ENCODE peak calls at places on chromosome 11, in seven cellular contexts. One of them, this sample, is unnamed.

GRCh38 chr11:93000511-93001476 is 31.3 kb downstream of the MTNR1B start:
- DNase-seq in aorta: no peak
- DNase-seq in stomach: no peak
- DNase-seq in tibial nerve: no peak
- DNase-seq in astrocyte of the spinal cord: peak
- DNase-seq in fibroblast of villous mesenchyme: peak
- DNase-seq in thoracic aorta: no peak
- DNase-seq in this sample: no peak

GRCh38 chr11:17564687-17565042 is 17.6 kb downstream of the OTOG start:
- DNase-seq in aorta: no peak
- DNase-seq in stomach: no peak
- DNase-seq in tibial nerve: no peak
- DNase-seq in astrocyte of the spinal cord: no peak
- DNase-seq in fibroblast of villous mesenchyme: no peak
- DNase-seq in thoracic aorta: no peak
- DNase-seq in this sample: no peak

GRCh38 chr11:62555464-62556092 is 9.0 kb upstream of the AHNAK start:
- DNase-seq in aorta: no peak
- DNase-seq in stomach: no peak
- DNase-seq in tibial nerve: peak
- DNase-seq in astrocyte of the spinal cord: no peak
- DNase-seq in fibroblast of villous mesenchyme: no peak
- DNase-seq in thoracic aorta: no peak
- DNase-seq in this sample: no peak

GRCh38 chr11:15897211-15897960 is 459.0 kb downstream of the SOX6 start:
- DNase-seq in aorta: no peak
- DNase-seq in stomach: no peak
- DNase-seq in tibial nerve: no peak
- DNase-seq in astrocyte of the spinal cord: no peak
- DNase-seq in fibroblast of villous mesenchyme: peak
- DNase-seq in thoracic aorta: no peak
- DNase-seq in this sample: no peak

GRCh38 chr11:99739464-99740089 is 718.8 kb downstream of the CNTN5 start:
- DNase-seq in aorta: no peak
- DNase-seq in stomach: no peak
- DNase-seq in tibial nerve: peak
- DNase-seq in astrocyte of the spinal cord: peak
- DNase-seq in fibroblast of villous mesenchyme: peak
- DNase-seq in thoracic aorta: no peak
- DNase-seq in this sample: no peak

GRCh38 chr11:19220903-19221682 is 19.3 kb upstream of the CSRP3 start:
- DNase-seq in aorta: no peak
- DNase-seq in stomach: peak
- DNase-seq in tibial nerve: no peak
- DNase-seq in astrocyte of the spinal cord: no peak
- DNase-seq in fibroblast of villous mesenchyme: no peak
- DNase-seq in thoracic aorta: no peak
- DNase-seq in this sample: peak

GRCh38 chr11:73958521-73959141 is 7.8 kb downstream of the DNAJB13 start:
- DNase-seq in aorta: peak
- DNase-seq in stomach: no peak
- DNase-seq in tibial nerve: no peak
- DNase-seq in astrocyte of the spinal cord: no peak
- DNase-seq in fibroblast of villous mesenchyme: no peak
- DNase-seq in thoracic aorta: no peak
- DNase-seq in this sample: no peak

GRCh38 chr11:76551400-76551799 is 106.6 kb downstream of the EMSY start:
- DNase-seq in aorta: no peak
- DNase-seq in stomach: no peak
- DNase-seq in tibial nerve: no peak
- DNase-seq in astrocyte of the spinal cord: peak
- DNase-seq in fibroblast of villous mesenchyme: peak
- DNase-seq in thoracic aorta: no peak
- DNase-seq in this sample: no peak

GRCh38 chr11:118283756-118284350 is 19.8 kb upstream of the MPZL2 start:
- DNase-seq in aorta: no peak
- DNase-seq in stomach: no peak
- DNase-seq in tibial nerve: no peak
- DNase-seq in astrocyte of the spinal cord: no peak
- DNase-seq in fibroblast of villous mesenchyme: no peak
- DNase-seq in thoracic aorta: no peak
- DNase-seq in this sample: no peak

GRCh38 chr11:79493555-79494171 is 52.8 kb upstream of the TENM4 start:
- DNase-seq in aorta: peak
- DNase-seq in stomach: peak
- DNase-seq in tibial nerve: peak
- DNase-seq in astrocyte of the spinal cord: peak
- DNase-seq in fibroblast of villous mesenchyme: peak
- DNase-seq in thoracic aorta: peak
- DNase-seq in this sample: peak

GRCh38 chr11:20594274-20595061 is 4.9 kb upstream of the SLC6A5 start:
- DNase-seq in aorta: no peak
- DNase-seq in stomach: no peak
- DNase-seq in tibial nerve: no peak
- DNase-seq in astrocyte of the spinal cord: no peak
- DNase-seq in fibroblast of villous mesenchyme: no peak
- DNase-seq in thoracic aorta: no peak
- DNase-seq in this sample: no peak

GRCh38 chr11:134762248-134763029 is 350.4 kb upstream of the B3GAT1 start:
- DNase-seq in aorta: peak
- DNase-seq in stomach: no peak
- DNase-seq in tibial nerve: no peak
- DNase-seq in astrocyte of the spinal cord: no peak
- DNase-seq in fibroblast of villous mesenchyme: peak
- DNase-seq in thoracic aorta: no peak
- DNase-seq in this sample: peak

GRCh38 chr11:72740060-72740424 is 12.2 kb downstream of the ARAP1 start:
- DNase-seq in aorta: no peak
- DNase-seq in stomach: no peak
- DNase-seq in tibial nerve: no peak
- DNase-seq in astrocyte of the spinal cord: no peak
- DNase-seq in fibroblast of villous mesenchyme: no peak
- DNase-seq in thoracic aorta: no peak
- DNase-seq in this sample: no peak

GRCh38 chr11:33307984-33308383 is 50.8 kb downstream of the HIPK3 start:
- DNase-seq in aorta: no peak
- DNase-seq in stomach: no peak
- DNase-seq in tibial nerve: no peak
- DNase-seq in astrocyte of the spinal cord: no peak
- DNase-seq in fibroblast of villous mesenchyme: no peak
- DNase-seq in thoracic aorta: no peak
- DNase-seq in this sample: no peak

GRCh38 chr11:129699711-129700304 is 115.8 kb upstream of the TMEM45B start:
- DNase-seq in aorta: no peak
- DNase-seq in stomach: no peak
- DNase-seq in tibial nerve: no peak
- DNase-seq in astrocyte of the spinal cord: no peak
- DNase-seq in fibroblast of villous mesenchyme: no peak
- DNase-seq in thoracic aorta: no peak
- DNase-seq in this sample: no peak

DNA sequence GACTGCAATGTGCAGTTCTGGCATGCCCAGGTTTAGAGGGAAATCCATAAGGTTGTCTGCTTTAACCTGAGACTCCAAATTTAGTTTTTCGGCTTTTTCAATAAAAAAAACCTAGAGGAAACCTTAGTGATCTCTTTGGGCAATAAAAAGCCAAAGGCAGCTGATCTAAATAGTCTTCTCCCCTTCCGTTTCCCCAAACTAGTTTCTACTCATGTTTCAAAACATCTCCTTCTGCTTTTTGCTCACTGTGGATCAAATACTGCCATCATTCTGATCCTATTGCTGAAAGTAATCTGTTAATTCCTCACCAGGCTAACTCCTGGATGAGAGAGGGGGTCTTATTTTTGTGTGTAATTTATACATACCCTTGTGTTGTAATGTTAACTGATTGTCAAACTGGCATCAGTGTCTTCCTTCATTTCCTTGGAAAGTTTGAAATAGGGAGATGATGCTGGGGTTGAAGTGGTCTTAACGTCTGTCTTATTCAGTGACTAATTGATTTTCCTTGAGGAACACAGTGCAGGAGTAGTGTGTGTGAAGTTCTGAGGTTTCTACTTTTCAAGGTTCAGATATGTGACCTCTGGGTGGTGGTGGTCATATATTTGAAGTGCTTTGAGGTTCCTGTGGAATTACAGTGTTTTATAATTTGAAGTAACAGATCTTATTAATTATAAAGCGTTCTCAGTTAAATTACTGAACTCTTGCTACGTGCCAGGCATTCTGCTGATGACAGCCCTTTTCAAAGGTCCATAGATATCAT is 55.0 kb downstream of the ARHGAP42 start:
- DNase-seq in aorta: no peak
- DNase-seq in stomach: no peak
- DNase-seq in tibial nerve: no peak
- DNase-seq in astrocyte of the spinal cord: no peak
- DNase-seq in fibroblast of villous mesenchyme: no peak
- DNase-seq in thoracic aorta: no peak
- DNase-seq in this sample: no peak
- H3K4me3 ChIP-seq in aorta: no peak
- H3K4me3 ChIP-seq in stomach: no peak
- H3K4me3 ChIP-seq in tibial nerve: no peak
- H3K4me3 ChIP-seq in astrocyte of the spinal cord: no peak
- H3K4me3 ChIP-seq in fibroblast of villous mesenchyme: no peak
- H3K4me3 ChIP-seq in thoracic aorta: no peak
- H3K4me3 ChIP-seq in this sample: no peak

DNA sequence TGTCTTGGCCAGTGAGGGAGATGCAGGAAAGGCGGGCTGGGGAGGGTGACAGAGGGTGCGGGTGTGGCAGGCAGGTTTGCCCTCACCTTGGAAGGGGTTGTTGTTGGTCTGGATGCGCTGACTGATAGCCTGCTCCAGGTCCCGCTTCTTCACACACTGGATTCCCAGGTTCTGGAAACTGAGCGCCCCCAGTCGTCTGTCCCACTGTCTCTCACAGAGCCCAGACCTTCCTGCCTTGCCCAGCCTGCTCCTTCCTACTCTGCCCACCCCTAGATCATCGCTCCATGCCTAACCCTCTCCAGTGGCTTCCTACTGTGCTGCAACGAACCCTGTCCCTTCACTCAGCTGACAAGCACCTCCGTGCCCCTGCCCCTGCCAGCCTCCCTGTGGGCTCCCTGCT is 2.7 kb downstream of the RELA start:
- DNase-seq in aorta: no peak
- DNase-seq in stomach: no peak
- DNase-seq in tibial nerve: no peak
- DNase-seq in astrocyte of the spinal cord: no peak
- DNase-seq in fibroblast of villous mesenchyme: no peak
- DNase-seq in thoracic aorta: no peak
- DNase-seq in this sample: no peak
- H3K4me3 ChIP-seq in aorta: no peak
- H3K4me3 ChIP-seq in stomach: no peak
- H3K4me3 ChIP-seq in tibial nerve: no peak
- H3K4me3 ChIP-seq in astrocyte of the spinal cord: no peak
- H3K4me3 ChIP-seq in fibroblast of villous mesenchyme: no peak
- H3K4me3 ChIP-seq in thoracic aorta: no peak
- H3K4me3 ChIP-seq in this sample: no peak

DNA sequence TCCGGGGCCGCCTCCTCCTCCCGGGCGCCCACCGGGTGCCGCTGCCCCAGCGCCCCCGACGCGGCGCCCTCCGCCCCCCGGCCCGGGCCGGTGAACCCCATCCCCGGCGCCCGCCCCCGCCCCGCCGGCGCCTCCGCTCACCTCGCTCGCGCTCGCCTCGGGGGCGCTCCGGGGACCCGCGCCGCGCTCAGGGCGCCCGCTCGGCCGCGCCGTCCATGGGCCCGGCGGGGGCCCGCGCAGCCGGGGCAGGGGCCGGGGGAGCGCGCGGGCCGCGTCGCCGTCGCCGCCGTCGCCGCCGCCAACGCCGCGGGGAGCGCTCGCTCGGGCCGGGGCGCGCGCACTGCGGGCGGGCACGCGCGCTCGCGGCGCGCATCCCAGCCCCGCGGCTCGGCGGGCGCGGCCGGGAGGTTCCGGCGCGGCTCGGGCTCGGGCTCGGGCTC is 291 bp downstream of the DUSP8 start:
- DNase-seq in aorta: no peak
- DNase-seq in stomach: no peak
- DNase-seq in tibial nerve: no peak
- DNase-seq in astrocyte of the spinal cord: no peak
- DNase-seq in fibroblast of villous mesenchyme: no peak
- DNase-seq in thoracic aorta: no peak
- DNase-seq in this sample: no peak
- H3K4me3 ChIP-seq in aorta: peak
- H3K4me3 ChIP-seq in stomach: peak
- H3K4me3 ChIP-seq in tibial nerve: peak
- H3K4me3 ChIP-seq in astrocyte of the spinal cord: peak
- H3K4me3 ChIP-seq in fibroblast of villous mesenchyme: peak
- H3K4me3 ChIP-seq in thoracic aorta: peak
- H3K4me3 ChIP-seq in this sample: peak

GRCh38 chr11:7642747-7643146 is 30.6 kb downstream of the CYB5R2 start:
- DNase-seq in aorta: no peak
- DNase-seq in stomach: no peak
- DNase-seq in tibial nerve: no peak
- DNase-seq in astrocyte of the spinal cord: no peak
- DNase-seq in fibroblast of villous mesenchyme: no peak
- DNase-seq in thoracic aorta: no peak
- DNase-seq in this sample: no peak
- H3K4me3 ChIP-seq in aorta: no peak
- H3K4me3 ChIP-seq in stomach: no peak
- H3K4me3 ChIP-seq in tibial nerve: no peak
- H3K4me3 ChIP-seq in astrocyte of the spinal cord: no peak
- H3K4me3 ChIP-seq in fibroblast of villous mesenchyme: no peak
- H3K4me3 ChIP-seq in thoracic aorta: no peak
- H3K4me3 ChIP-seq in this sample: no peak

GRCh38 chr11:68297494-68297811 is 14.9 kb upstream of the LRP5 start:
- DNase-seq in aorta: no peak
- DNase-seq in stomach: no peak
- DNase-seq in tibial nerve: no peak
- DNase-seq in astrocyte of the spinal cord: no peak
- DNase-seq in fibroblast of villous mesenchyme: no peak
- DNase-seq in thoracic aorta: no peak
- DNase-seq in this sample: no peak
- H3K4me3 ChIP-seq in aorta: no peak
- H3K4me3 ChIP-seq in stomach: no peak
- H3K4me3 ChIP-seq in tibial nerve: no peak
- H3K4me3 ChIP-seq in astrocyte of the spinal cord: no peak
- H3K4me3 ChIP-seq in fibroblast of villous mesenchyme: no peak
- H3K4me3 ChIP-seq in thoracic aorta: peak
- H3K4me3 ChIP-seq in this sample: no peak

GRCh38 chr11:65426839-65427690 is 4.5 kb downstream of the NEAT1 start:
- DNase-seq in aorta: peak
- DNase-seq in stomach: peak
- DNase-seq in tibial nerve: peak
- DNase-seq in astrocyte of the spinal cord: peak
- DNase-seq in fibroblast of villous mesenchyme: peak
- DNase-seq in thoracic aorta: no peak
- DNase-seq in this sample: peak

GRCh38 chr11:65423516-65424199 is 1.1 kb downstream of the NEAT1 start:
- DNase-seq in aorta: peak
- DNase-seq in stomach: peak
- DNase-seq in tibial nerve: peak
- DNase-seq in astrocyte of the spinal cord: peak
- DNase-seq in fibroblast of villous mesenchyme: no peak
- DNase-seq in thoracic aorta: no peak
- DNase-seq in this sample: no peak

GRCh38 chr11:65425971-65426838 is 3.6 kb downstream of the NEAT1 start:
- DNase-seq in aorta: no peak
- DNase-seq in stomach: peak
- DNase-seq in tibial nerve: peak
- DNase-seq in astrocyte of the spinal cord: peak
- DNase-seq in fibroblast of villous mesenchyme: peak
- DNase-seq in thoracic aorta: no peak
- DNase-seq in this sample: no peak

GRCh38 chr11:65424200-65425104 is 1.9 kb downstream of the NEAT1 start:
- DNase-seq in aorta: peak
- DNase-seq in stomach: peak
- DNase-seq in tibial nerve: peak
- DNase-seq in astrocyte of the spinal cord: peak
- DNase-seq in fibroblast of villous mesenchyme: peak
- DNase-seq in thoracic aorta: no peak
- DNase-seq in this sample: no peak

GRCh38 chr11:65425105-65425970 is 2.7 kb downstream of the NEAT1 start:
- DNase-seq in aorta: peak
- DNase-seq in stomach: peak
- DNase-seq in tibial nerve: peak
- DNase-seq in astrocyte of the spinal cord: peak
- DNase-seq in fibroblast of villous mesenchyme: peak
- DNase-seq in thoracic aorta: no peak
- DNase-seq in this sample: no peak
- H3K4me3 ChIP-seq in aorta: peak
- H3K4me3 ChIP-seq in stomach: peak
- H3K4me3 ChIP-seq in tibial nerve: peak
- H3K4me3 ChIP-seq in astrocyte of the spinal cord: peak
- H3K4me3 ChIP-seq in fibroblast of villous mesenchyme: peak
- H3K4me3 ChIP-seq in thoracic aorta: peak
- H3K4me3 ChIP-seq in this sample: peak